ENCODE peak calls at places on chromosomes 6 and 20, in five cellular contexts. X, H, S, W and P are unnamed samples.

GRCh38 chr20:51082988-51083387 is 60.1 kb upstream of the KCNG1 start:
- DNase-seq in W (no peak), X (no peak), H (no peak), S (no peak), P (no peak)

GRCh38 chr6:37630281-37630799 is 67.3 kb downstream of the MDGA1 start:
- DNase-seq in H (no peak), W (no peak), X (peak), S (no peak), P (no peak)

GRCh38 chr20:52905235-52905634 is 66.9 kb upstream of the TSHZ2 start:
- DNase-seq in W (no peak), S (no peak), H (no peak), X (no peak), P (no peak)

GRCh38 chr6:38212579-38212978 is 393.1 kb downstream of the ZFAND3 start:
- DNase-seq in S (no peak), W (peak), H (no peak), X (no peak), P (no peak)

GRCh38 chr6:26017567-26017966 is 55.0 kb downstream of the TRIM38 start:
- DNase-seq in X (no peak), S (no peak), W (no peak), H (no peak), P (no peak)

GRCh38 chr20:6575912-6576391 is 191.5 kb upstream of the BMP2 start:
- DNase-seq in W (no peak), X (peak), S (no peak), H (no peak), P (peak)

GRCh38 chr6:166168616-166169548 is 1.2 kb upstream of the TBXT start:
- DNase-seq in W (no peak), H (no peak), S (no peak), X (no peak), P (no peak)

GRCh38 chr6:149031545-149032317 is 284.9 kb downstream of the UST start:
- DNase-seq in H (no peak), X (peak), S (no peak), W (no peak), P (no peak)

GRCh38 chr20:47784599-47785320 is 521 bp downstream of the SULF2 start:
- DNase-seq in W (no peak), H (no peak), S (peak), X (peak), P (no peak)

GRCh38 chr20:8946036-8946926 is 122.6 kb upstream of the PLCB4 start:
- DNase-seq in H (no peak), S (no peak), W (no peak), X (no peak), P (no peak)

GRCh38 chr6:36962874-36963273 is 8.3 kb downstream of the PI16 start:
- DNase-seq in W (peak), X (no peak), S (no peak), H (peak), P (no peak)

GRCh38 chr6:128167552-128167951 is 266.7 kb upstream of the THEMIS start:
- DNase-seq in S (no peak), X (no peak), W (no peak), H (no peak), P (no peak)

GRCh38 chr20:37278966-37279590 is 10.4 kb upstream of the MANBAL start:
- DNase-seq in S (no peak), W (no peak), X (no peak), H (no peak), P (no peak)

GRCh38 chr20:57663241-57663640 is 43.0 kb upstream of the ZBP1 start:
- DNase-seq in X (no peak), S (no peak), H (no peak), W (no peak), P (no peak)

DNA sequence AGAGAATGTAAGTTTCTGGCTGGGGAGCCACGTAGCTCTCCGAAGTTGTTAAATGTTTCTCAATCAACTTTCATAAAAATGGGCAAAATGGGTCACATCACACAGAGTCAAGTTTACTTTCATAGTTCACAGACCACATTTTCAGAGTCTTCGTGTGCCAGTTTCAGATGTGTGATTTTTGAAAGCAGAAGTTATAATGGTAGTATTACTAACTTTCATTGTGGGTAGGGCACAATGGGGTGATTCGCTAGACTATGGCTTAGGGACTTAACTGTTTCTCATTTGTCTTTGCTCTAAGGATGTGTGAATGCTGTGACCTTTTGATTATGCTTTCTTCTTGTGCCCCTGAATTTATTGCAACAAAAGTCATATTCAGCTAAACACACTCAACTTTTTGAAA is 109.0 kb upstream of the SUPT3H start:
- DNase-seq in S (no peak), X (no peak), H (no peak), W (no peak), P (peak)
- TF ChIP-seq SUZ12 in S (no peak), X (no peak), H (no peak), W (no peak), P (no peak)

GRCh38 chr6:131980791-131981623 is 29.8 kb upstream of the CCN2 start:
- DNase-seq in S (no peak), X (peak), H (no peak), W (no peak), P (no peak)
- TF ChIP-seq SUZ12 in S (no peak), X (no peak), H (no peak), W (no peak), P (no peak)

GRCh38 chr20:11080010-11080409 is 406.2 kb upstream of the JAG1 start:
- DNase-seq in H (no peak), X (no peak), W (no peak), S (no peak), P (no peak)
- TF ChIP-seq SUZ12 in H (no peak), X (no peak), W (no peak), S (no peak), P (no peak)

GRCh38 chr6:43629505-43630300 is 639 bp upstream of the GTPBP2 start:
- DNase-seq in W (peak), X (peak), S (peak), H (peak), P (peak)

GRCh38 chr6:43629104-43629504 is at the start of gene GTPBP2:
- DNase-seq in X (peak), S (peak), W (peak), H (peak), P (peak)

GRCh38 chr6:43627008-43627825 is 1.8 kb downstream of the GTPBP2 start:
- DNase-seq in H (no peak), W (no peak), X (peak), S (peak), P (peak)

GRCh38 chr6:43630980-43631619 is 2.0 kb upstream of the GTPBP2 start:
- DNase-seq in S (no peak), W (no peak), H (no peak), X (no peak), P (no peak)

DNA sequence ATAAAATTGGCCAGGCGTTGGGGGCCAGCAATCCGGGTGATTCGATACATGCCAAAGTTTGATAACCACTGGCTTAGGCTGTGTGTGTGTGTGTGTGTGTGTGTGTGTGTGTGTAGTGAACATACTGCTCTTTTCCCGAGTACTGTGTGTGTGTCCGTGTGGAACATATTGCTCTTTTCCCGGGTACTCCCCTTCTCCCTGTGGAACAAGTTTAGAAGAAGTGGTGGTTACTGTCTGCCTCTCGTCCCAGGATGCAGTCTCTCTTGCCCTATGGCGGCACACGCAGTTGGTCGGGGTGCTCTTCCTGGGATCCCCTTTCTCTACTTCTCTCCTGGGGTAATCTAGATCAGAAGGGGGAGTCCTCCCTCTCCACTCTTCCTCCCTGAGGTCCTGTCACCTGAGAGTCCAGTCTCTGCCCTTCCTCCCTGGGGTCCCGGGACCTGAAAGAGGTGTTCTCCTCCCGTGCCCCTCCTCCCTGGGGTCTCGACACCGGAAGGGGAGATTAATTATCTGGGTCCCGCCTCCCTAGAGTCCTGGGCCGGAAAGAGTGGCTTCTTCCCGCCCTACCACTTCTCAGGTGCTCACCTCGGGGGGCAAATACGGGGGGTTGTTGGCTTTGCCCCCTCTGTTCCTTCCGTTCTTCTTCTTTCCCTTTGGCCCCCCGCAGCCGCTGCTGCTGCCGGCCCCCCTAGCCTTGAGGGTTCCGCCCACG is 516 bp downstream of the GTPBP2 start:
- DNase-seq in H (no peak), S (peak), X (peak), W (peak), P (no peak)
- TF ChIP-seq SUZ12 in H (no peak), S (no peak), X (no peak), W (no peak), P (no peak)